ENCODE peak calls at places on chromosomes 5 and 9, in six cellular contexts. A is prostate gland, G is HCT116, M is lower lobe of right lung, F is mesothelial cell of epicardium, N is gastrocnemius medialis. E is an unnamed sample.

GRCh38 chr9:137618105-137619067 is at the start of gene EHMT1:
- DNase-seq in A (peak; percentile 77), G (peak; percentile 50), M (peak; percentile 88), F (peak; percentile 97), N (peak; percentile 82), E (peak; percentile 54)

GRCh38 chr5:154765396-154765925 is 10.3 kb downstream of the LARP1 start:
- DNase-seq in A (no peak), G (no peak), M (no peak), F (no peak), N (no peak), E (no peak)

GRCh38 chr5:96093890-96094381 is 132.3 kb upstream of the ELL2 start:
- DNase-seq in A (no peak), G (peak; percentile 53), M (no peak), F (no peak), N (no peak), E (no peak)

GRCh38 chr5:43997647-43998251 is 391.5 kb downstream of the FGF10 start:
- DNase-seq in A (no peak), G (no peak), M (no peak), F (no peak), N (no peak), E (peak; percentile 56)

GRCh38 chr9:112789493-112789892 is 38.9 kb downstream of the SNX30 start:
- DNase-seq in A (no peak), G (no peak), M (no peak), F (no peak), N (no peak), E (no peak)

GRCh38 chr5:108655750-108656450 is 91.8 kb upstream of the FER start:
- DNase-seq in A (no peak), G (no peak), M (no peak), F (no peak), N (no peak), E (peak; percentile 23)

GRCh38 chr9:97437151-97437550 is 25.3 kb downstream of the TDRD7 start:
- DNase-seq in A (no peak), G (no peak), M (no peak), F (no peak), N (no peak), E (no peak)

GRCh38 chr5:176810687-176811501 is 535 bp downstream of the UNC5A start:
- DNase-seq in A (no peak), G (no peak), M (no peak), F (no peak), N (no peak), E (no peak)

GRCh38 chr9:120723547-120723946 is 9.3 kb upstream of the MEGF9 start:
- DNase-seq in A (no peak), G (no peak), M (no peak), F (no peak), N (no peak), E (peak; percentile 37)

GRCh38 chr5:177468329-177469058 is 4.9 kb downstream of the DBN1 start:
- DNase-seq in A (no peak), G (no peak), M (no peak), F (no peak), N (peak; percentile 72), E (no peak)

GRCh38 chr9:77495834-77496671 is 152.1 kb downstream of the GNA14 start:
- DNase-seq in A (peak; percentile 50), G (no peak), M (no peak), F (no peak), N (no peak), E (peak; percentile 30)

GRCh38 chr5:67246108-67246507 is 49.5 kb upstream of the CD180 start:
- DNase-seq in A (peak; percentile 73), G (peak; percentile 53), M (no peak), F (no peak), N (no peak), E (peak; percentile 53)

GRCh38 chr9:87714819-87715218 is 11.1 kb upstream of the CTSL start:
- DNase-seq in A (peak; percentile 82), G (no peak), M (no peak), F (no peak), N (peak; percentile 58), E (peak; percentile 50)

GRCh38 chr5:126508251-126508961 is 85.2 kb downstream of the GRAMD2B start:
- DNase-seq in A (no peak), G (no peak), M (no peak), F (no peak), N (no peak), E (no peak)

GRCh38 chr9:93354451-93354850 is 97.0 kb upstream of the FAM120A start:
- DNase-seq in A (no peak), G (peak; percentile 28), M (no peak), F (no peak), N (no peak), E (no peak)

GRCh38 chr5:178103612-178104011 is 9.7 kb upstream of the N4BP3 start:
- DNase-seq in A (no peak), G (no peak), M (no peak), F (no peak), N (no peak), E (no peak)

GRCh38 chr5:111960466-111961215 is 203.6 kb upstream of the NREP start:
- DNase-seq in A (no peak), G (no peak), M (no peak), F (no peak), N (no peak), E (no peak)

GRCh38 chr5:175748650-175749049 is 90.8 kb downstream of the HRH2 start:
- DNase-seq in A (no peak), G (no peak), M (no peak), F (no peak), N (no peak), E (no peak)

GRCh38 chr5:170813231-170813630 is 29.7 kb downstream of the GABRP start:
- DNase-seq in A (no peak), G (no peak), M (no peak), F (no peak), N (no peak), E (no peak)

GRCh38 chr5:8906303-8906967 is 639.4 kb downstream of the SEMA5A start:
- DNase-seq in A (no peak), G (no peak), M (no peak), F (no peak), N (no peak), E (no peak)

GRCh38 chr9:7402704-7403389 is 396.7 kb downstream of the DMAC1 start:
- DNase-seq in A (no peak), G (no peak), M (no peak), F (no peak), N (no peak), E (no peak)

GRCh38 chr5:141814064-141814982 is 63.9 kb downstream of the PCDH1 start:
- DNase-seq in A (no peak), G (peak; percentile 36), M (peak; percentile 71), F (no peak), N (no peak), E (no peak)
- TF ChIP-seq CTCF in A (peak; percentile 29), G (peak; percentile 72), M (peak; percentile 58), F (peak; percentile 37), N (no peak), E (peak; percentile 54)

GRCh38 chr9:95341262-95342011 is 23.9 kb upstream of the FANCC start:
- DNase-seq in A (no peak), G (no peak), M (no peak), F (no peak), N (no peak), E (no peak)
- TF ChIP-seq CTCF in A (peak; percentile 25), G (peak; percentile 12), M (no peak), F (no peak), N (no peak), E (peak; percentile 38)

GRCh38 chr5:14142856-14143508 is at the start of gene TRIO:
- DNase-seq in A (peak; percentile 93), G (peak; percentile 77), M (peak; percentile 90), F (peak; percentile 99), N (peak; percentile 88), E (peak; percentile 83)
- TF ChIP-seq CTCF in A (peak; percentile 46), G (no peak), M (peak; percentile 58), F (peak; percentile 48), N (peak; percentile 18), E (peak; percentile 49)

GRCh38 chr5:179907570-179908324 is at the start of gene TBC1D9B:
- DNase-seq in A (peak; percentile 36), G (no peak), M (peak; percentile 82), F (peak; percentile 66), N (peak; percentile 49), E (peak; percentile 12)
- TF ChIP-seq CTCF in A (no peak), G (no peak), M (peak; percentile 38), F (peak; percentile 52), N (peak; percentile 70), E (no peak)

DNA sequence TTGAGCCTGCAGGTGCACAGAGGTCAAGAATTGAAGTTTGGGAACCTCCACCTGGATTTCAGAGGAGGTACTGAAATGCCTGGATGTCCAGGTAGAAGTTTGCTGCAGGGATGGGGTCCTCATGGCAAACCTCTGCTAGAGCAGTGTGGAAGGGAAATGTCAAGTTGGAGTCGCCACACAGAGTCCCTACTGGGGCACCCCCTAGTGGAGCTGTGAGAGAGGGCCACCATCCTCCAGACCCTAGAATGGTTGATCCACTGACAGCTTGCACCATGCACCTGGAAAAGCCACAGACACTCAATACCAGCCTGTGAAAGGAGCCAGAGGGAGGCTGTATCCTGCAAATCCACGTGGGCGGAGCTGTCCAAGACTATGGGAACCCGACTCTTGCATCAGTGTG is 78.0 kb downstream of the GABRA1 start:
- DNase-seq in A (no peak), G (no peak), M (no peak), F (no peak), N (no peak), E (no peak)
- TF ChIP-seq CTCF in A (no peak), G (no peak), M (no peak), F (no peak), N (no peak), E (no peak)

GRCh38 chr9:133437753-133438531 is 15.8 kb downstream of the ADAMTS13 start:
- DNase-seq in A (no peak), G (no peak), M (no peak), F (no peak), N (no peak), E (no peak)
- TF ChIP-seq CTCF in A (no peak), G (no peak), M (no peak), F (no peak), N (no peak), E (no peak)

GRCh38 chr5:137234973-137235943 is 263.9 kb downstream of the SPOCK1 start:
- DNase-seq in A (no peak), G (no peak), M (no peak), F (no peak), N (no peak), E (no peak)
- TF ChIP-seq CTCF in A (no peak), G (no peak), M (no peak), F (no peak), N (no peak), E (no peak)